ENCODE peak calls at places on chromosomes 5 and 9, in four cellular contexts. J, K, U and R are unnamed samples. For H3K4me1, the result is how much of the 10 kb centered on the place peaks cover.

GRCh38 chr5:137753227-137753985 is 757 bp downstream of the HNRNPA0 start:
- DNase-seq in U (peak), J (peak), K (no peak), R (peak)

GRCh38 chr5:77322406-77322805 is 111.9 kb downstream of the PDE8B start:
- DNase-seq in K (no peak), U (no peak), J (no peak), R (no peak)

GRCh38 chr5:90637731-90638130 is 79.1 kb downstream of the ADGRV1 start:
- DNase-seq in K (no peak), U (no peak), J (no peak), R (no peak)

GRCh38 chr9:78559449-78559885 is 262.5 kb downstream of the PSAT1 start:
- DNase-seq in J (no peak), K (peak), U (no peak), R (no peak)

GRCh38 chr5:25489834-25490538 is 845.2 kb upstream of the CDH10 start:
- DNase-seq in U (no peak), K (no peak), J (no peak), R (no peak)

GRCh38 chr5:120817044-120817985 is 353.2 kb downstream of the PRR16 start:
- DNase-seq in J (no peak), K (peak), U (no peak), R (no peak)

GRCh38 chr5:164487939-164488338 is 982.5 kb downstream of the MAT2B start:
- DNase-seq in U (no peak), J (no peak), K (peak), R (no peak)

GRCh38 chr9:135098400-135099105 is 11.1 kb downstream of the OLFM1 start:
- DNase-seq in U (no peak), J (no peak), K (no peak), R (peak)

GRCh38 chr5:73095564-73096238 is 24.7 kb upstream of the TMEM171 start:
- DNase-seq in J (no peak), U (no peak), K (no peak), R (no peak)

GRCh38 chr5:157827429-157827828 is 31.5 kb downstream of the CLINT1 start:
- DNase-seq in J (no peak), K (peak), U (no peak), R (no peak)

GRCh38 chr9:84670106-84670800 is 724 bp downstream of the NTRK2 start:
- DNase-seq in K (no peak), J (no peak), U (peak), R (peak)

GRCh38 chr5:1009359-1010180 is 968 bp downstream of the NKD2 start:
- DNase-seq in K (no peak), J (peak), U (peak), R (peak)

GRCh38 chr9:3507395-3508077 is 18.3 kb downstream of the RFX3 start:
- DNase-seq in U (no peak), J (no peak), K (no peak), R (no peak)

GRCh38 chr9:17521456-17521855 is 57.4 kb upstream of the SH3GL2 start:
- DNase-seq in J (no peak), K (no peak), U (no peak), R (no peak)

GRCh38 chr5:78920604-78921003 is 64.5 kb downstream of the ARSB start:
- DNase-seq in U (no peak), K (peak), J (no peak), R (no peak)

GRCh38 chr5:5613261-5613990 is 190.9 kb downstream of the ICE1 start:
- DNase-seq in U (no peak), J (no peak), K (no peak), R (no peak)

GRCh38 chr5:119527346-119527745 is 75.0 kb downstream of the HSD17B4 start:
- DNase-seq in J (no peak), U (no peak), K (peak), R (no peak)

DNA sequence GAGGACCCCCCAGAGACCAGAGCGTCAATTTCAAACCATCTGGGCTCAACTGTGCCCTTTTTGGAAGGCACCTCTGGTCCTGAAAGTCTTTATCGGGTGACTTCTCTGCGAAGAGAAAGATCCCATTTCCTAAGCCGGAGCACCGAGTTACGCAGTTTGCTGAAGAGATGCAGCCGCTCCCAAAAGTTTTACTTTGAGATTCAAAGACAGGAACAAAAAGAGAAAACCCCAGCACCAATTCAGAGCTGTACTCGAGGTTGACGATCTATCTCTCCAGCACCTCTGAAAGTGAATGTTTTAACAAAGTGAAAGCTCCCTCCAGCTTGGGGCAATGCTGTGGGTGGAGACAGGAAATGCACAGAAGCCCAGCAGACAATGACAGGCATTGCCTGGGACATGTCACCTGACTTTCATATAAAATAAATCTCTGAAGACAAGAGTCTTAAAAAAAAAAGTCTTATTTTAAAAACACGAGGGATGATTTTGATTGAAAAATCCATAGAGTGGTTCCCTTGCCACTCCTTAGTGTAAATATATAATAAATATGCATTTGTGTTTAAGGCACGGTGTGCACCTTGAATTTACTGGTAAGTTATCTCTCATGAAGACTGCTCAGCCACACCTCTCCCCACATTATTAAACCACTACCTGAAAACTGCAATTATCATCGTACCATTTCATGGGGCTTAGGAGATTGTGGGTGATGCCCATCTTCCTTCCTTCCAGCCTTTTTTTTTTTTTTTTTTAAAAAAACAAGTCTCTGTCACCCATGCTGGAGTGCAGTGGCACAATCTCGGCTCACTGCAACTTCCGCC is 79.9 kb downstream of the FNBP1 start:
- DNase-seq in U (peak), J (no peak), K (peak), R (peak)
- TF ChIP-seq POLR2A in U (peak), J (peak), K (no peak), R (no peak)

GRCh38 chr9:91191443-91192378 is 170.0 kb downstream of the AUH start:
- DNase-seq in K (no peak), J (peak), U (no peak), R (no peak)

GRCh38 chr9:91192379-91192775 is 169.3 kb downstream of the AUH start:
- DNase-seq in U (no peak), J (peak), K (peak), R (no peak)

GRCh38 chr9:91195372-91196012 is 166.2 kb downstream of the AUH start:
- DNase-seq in U (no peak), K (no peak), J (peak), R (no peak)

GRCh38 chr9:91192785-91193657 is 168.7 kb downstream of the AUH start:
- DNase-seq in K (peak), J (peak), U (peak), R (peak)

DNA sequence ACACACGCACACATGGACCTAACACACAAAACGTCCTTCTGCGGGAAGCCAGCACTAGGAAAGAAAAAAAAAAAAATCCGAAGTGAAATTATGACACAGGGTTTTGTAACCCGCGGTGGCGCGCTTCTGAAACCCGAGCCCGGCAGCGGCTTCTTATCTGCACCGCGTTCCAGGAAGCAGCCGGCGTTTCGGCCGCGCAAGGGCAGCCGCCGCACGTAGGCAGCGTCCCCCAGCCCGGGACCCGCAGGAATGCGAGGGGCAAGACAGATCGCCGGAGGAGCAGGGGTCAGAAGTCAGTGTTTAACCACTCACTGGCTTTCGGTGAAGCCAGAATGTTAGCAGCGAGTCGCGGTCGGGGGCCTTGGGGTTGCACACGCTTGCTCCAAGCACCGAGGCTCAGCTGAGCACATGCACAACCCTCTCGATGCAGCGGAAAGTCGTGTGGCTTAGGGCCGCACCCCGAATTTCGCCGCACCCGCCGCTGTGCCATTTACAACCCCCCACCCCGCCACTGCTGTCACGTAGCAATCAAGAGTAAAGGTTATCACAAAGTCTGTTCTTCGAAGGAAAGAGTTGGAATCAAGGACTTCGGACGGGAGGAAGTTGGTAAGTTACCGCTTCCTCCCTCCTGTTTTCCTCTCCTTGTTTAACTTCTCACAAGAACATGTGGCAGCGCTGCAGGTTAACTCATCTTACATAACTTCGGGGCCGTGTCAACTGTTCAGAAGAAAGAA is 167.9 kb downstream of the AUH start:
- DNase-seq in K (peak), U (peak), J (peak), R (peak)
- H3K4me1 ChIP-seq in K (under half), U (half or more), J (under half), R (under half)

GRCh38 chr9:130693426-130694191 is at the start of gene EXOSC2:
- DNase-seq in U (peak), K (peak), J (peak), R (peak)
- TF ChIP-seq POLR2A in U (peak), K (peak), J (peak), R (no peak)

DNA sequence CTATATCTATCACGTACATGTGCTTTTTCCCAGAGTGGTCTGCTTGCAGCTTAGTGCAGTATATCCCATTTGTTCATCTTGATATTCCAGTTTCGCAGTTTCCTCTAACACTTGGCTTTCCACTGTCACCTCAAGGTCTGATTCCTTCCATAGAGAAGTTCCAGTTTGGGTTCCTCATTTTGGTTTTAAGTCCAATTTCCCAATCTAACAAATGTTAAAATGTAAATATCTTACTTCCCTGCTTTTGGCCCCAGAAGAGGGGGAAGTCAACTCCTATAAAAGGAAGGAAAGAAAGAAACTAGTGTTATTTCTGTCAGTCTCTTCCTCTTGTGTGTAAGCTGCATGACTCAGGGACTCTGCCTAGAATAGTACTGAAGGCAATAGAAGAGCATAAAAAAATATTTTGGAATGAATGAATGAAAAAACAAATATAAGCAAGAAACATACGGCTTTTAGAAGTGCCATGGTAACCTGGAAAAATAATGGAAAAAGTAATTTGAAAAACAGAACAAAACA is 127.5 kb upstream of the CCNG1 start:
- DNase-seq in J (no peak), K (no peak), U (no peak), R (no peak)
- H3K4me1 ChIP-seq in J (under half), K (under half), U (under half), R (under half)

DNA sequence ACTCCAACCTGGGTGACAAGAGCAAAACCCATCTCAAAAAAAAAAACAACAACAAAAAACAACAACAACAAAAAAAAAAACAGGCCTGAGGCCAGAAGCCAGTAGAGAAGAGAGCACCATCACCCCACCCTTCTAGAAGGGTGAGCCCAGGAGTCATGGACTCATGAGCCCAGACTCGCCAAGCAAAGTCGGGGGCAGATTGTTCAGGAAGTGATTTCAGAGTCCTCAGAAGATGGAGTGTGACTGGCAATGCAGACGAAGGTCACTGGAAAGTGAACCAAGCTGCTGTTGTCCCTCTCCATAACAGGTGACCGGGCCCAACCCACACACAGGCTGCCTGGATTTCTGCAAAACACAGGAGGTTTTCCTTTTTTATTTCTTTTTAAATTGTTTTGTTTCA is 9.0 kb upstream of the WDR38 start:
- DNase-seq in U (no peak), J (no peak), K (no peak), R (no peak)
- TF ChIP-seq POLR2A in U (no peak), J (no peak), K (no peak), R (no peak)